ENCODE peak calls at places on chromosomes 1 and 21, in eight cellular contexts. U, T, Y, R, N, E, W and F are unnamed samples. For H3K4me1 and H3K27me3, the result is how much of the 10 kb centered on the place peaks cover.

GRCh38 chr1:70719164-70719563 is 308.1 kb downstream of the CTH start:
- DNase-seq in R (no peak), U (no peak), W (no peak), T (peak), Y (no peak), E (no peak), N (no peak), F (no peak)

GRCh38 chr1:168148916-168149315 is 12.2 kb upstream of the GPR161 start:
- DNase-seq in E (no peak), U (no peak), N (no peak), W (no peak), T (no peak), Y (no peak), R (no peak), F (no peak)

GRCh38 chr1:36584874-36585759 is 102.4 kb upstream of the CSF3R start:
- DNase-seq in Y (no peak), R (no peak), U (no peak), T (no peak), W (no peak), E (no peak), N (no peak), F (no peak)

GRCh38 chr1:164767257-164768044 is 208.5 kb downstream of the PBX1 start:
- DNase-seq in U (peak), W (no peak), E (no peak), T (peak), R (no peak), N (no peak), Y (peak), F (no peak)

GRCh38 chr1:5745776-5746610 is 246.2 kb downstream of the NPHP4 start:
- DNase-seq in U (peak), Y (peak), W (peak), E (peak), T (peak), N (peak), R (no peak), F (peak)

GRCh38 chr1:179031855-179032513 is 6.3 kb downstream of the FAM20B start:
- DNase-seq in E (no peak), N (no peak), W (no peak), U (peak), T (peak), R (no peak), Y (peak), F (no peak)

GRCh38 chr21:37536616-37537278 is 170.2 kb downstream of the DYRK1A start:
- DNase-seq in U (no peak), W (no peak), E (no peak), T (no peak), R (no peak), N (no peak), Y (no peak), F (no peak)

GRCh38 chr1:180606109-180606508 is 25.7 kb upstream of the XPR1 start:
- DNase-seq in W (no peak), E (no peak), Y (no peak), R (no peak), N (no peak), U (no peak), T (no peak), F (no peak)

DNA sequence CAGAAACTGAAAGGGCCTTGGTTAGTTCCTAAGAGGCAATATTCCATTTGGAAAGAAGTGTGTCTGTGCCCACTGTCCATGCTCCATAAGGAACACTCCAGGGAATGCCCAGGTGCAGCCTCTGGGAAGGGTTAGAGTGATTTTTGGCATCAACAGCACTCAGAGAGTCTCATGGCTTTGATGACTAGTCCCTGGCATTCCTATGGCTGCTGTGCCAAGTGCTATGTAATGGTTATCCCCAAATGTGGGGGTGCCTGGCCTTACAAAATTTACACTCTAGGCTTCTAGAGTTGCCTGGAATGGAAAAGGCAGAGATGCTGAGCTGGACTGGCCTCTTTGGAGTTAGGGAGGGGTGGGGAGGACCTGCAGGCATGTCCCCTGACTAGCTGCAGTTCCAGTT is 75.0 kb upstream of the BCAR3 start:
- DNase-seq in E (no peak), R (no peak), U (peak), T (peak), N (no peak), Y (peak), W (no peak), F (no peak)
- H3K4me1 ChIP-seq in E (under half), R (under half), U (under half), T (under half), N (under half), Y (under half), W (under half), F (under half)

DNA sequence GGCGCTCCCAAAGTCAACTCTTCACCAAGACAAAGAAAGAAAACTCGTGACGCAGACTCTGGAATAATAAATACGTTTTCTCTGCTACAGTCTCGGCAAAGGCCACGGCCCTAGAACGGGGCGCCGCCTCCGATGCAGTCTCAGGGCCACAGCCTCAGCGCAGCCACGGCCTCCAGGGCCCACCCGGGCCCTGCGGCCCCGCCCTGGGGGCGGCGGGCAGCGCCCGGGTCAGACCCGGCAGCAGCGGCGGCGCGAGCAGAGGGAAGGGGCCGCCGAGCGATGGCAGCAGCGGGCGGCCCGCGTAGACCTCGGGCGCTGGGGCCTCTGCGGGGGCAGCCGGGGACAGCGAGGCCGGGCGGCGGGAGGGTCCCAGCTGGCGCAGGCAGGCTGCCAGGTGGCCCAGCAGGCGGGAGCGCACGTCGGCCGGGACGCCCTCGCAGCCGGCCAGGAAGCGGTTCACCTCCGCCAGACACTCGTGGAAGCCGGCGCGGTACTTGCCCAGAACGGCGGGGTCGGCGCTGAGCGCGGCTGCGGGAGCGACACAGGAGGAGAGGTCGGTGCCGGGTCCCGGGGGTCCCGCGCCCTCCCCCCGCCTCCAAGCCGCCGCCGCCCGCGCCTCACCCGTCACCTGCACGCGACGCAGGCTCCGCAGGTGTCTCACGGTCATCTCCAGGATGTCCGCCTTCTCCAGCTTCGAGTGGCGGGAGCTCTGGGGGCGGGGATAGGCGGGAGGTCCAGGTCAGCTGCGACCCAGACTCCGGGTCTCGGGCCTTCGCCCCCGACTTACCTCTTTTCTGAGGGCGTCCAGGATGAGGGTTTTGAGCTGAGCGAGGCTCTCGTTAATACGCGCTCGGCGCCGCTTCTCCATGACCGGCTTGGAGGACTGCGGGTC is 746 bp downstream of the HES4 start:
- DNase-seq in U (peak), E (peak), Y (no peak), T (peak), W (no peak), N (no peak), R (no peak), F (peak)
- H3K4me3 ChIP-seq in U (peak), E (no peak), Y (peak), T (peak), W (peak), N (peak), R (peak), F (peak)

DNA sequence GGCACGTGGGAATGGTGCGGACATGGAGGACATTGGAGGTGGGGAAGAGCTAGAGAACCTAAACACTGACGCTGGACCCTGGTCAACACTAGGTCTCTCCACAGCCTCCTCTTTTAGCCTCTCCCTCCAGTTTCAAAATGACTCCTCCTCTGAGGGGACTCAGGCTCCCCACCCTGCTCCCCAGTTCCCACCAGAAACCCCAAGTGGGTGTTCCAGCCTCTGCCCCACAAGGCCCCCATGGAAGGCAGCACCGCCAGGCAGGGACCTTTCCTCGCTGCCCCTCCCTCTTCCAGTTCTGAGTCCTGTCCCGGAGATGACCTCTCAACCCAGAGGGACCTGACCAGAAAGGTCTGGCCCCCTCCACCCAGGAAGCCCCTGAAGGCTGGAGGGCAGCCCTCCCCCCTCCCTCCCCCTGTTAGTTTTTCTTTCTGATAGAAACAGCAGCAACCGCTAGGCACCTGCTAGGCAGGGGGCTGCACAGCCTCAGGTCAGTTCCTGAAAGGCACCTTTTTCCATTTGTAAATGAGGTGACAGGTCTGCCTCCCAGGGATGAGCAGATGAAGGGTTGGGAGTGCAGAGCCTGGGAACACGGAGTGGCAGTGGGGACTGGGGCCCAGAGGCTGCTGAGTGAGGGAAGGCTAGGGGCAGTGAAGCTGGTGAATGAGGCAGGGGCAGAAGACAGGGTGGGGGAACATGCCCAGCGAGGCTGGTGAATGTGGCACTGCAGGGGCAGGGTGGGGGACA is 9.3 kb upstream of the ITGB2 start:
- DNase-seq in R (no peak), N (no peak), E (no peak), U (no peak), W (peak), Y (no peak), T (no peak), F (no peak)
- H3K27me3 ChIP-seq in R (under half), N (under half), E (under half), U (half or more), W (half or more), Y (under half), T (under half), F (under half)

DNA sequence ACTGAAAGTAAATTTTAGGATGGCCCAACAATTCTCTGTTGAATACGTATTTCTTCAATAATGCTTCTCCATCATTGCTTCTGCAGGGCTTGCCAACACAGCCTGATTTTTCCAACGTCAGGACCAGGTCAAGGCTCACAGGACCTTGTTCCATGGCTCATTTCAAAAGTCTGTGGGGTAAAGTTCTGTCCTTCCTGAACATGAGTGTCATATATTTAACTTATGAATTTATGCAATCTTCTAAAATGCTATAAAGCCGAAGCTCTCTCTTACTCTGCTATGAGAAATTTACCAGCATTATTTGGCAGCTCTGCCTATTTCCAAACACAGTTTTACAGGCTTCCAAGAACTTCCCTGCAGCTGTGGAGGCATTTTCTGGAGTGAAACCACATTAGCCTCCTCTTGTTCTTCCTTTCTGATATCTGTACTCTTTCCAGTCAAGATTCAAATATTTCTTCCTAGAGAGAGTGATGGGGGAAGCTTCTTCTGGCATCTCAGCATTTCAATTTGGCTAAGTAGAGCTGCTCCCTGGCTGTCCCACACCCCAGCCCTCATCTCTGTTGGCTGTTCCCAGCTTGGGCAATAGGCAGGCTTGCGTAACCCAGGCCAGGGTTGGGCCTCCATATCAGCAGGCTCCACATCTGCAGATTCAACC is 15.5 kb upstream of the HMGCS2 start:
- DNase-seq in Y (peak), R (no peak), T (peak), E (no peak), W (peak), U (no peak), N (no peak), F (no peak)
- H3K4me1 ChIP-seq in Y (under half), R (under half), T (under half), E (under half), W (under half), U (under half), N (under half), F (under half)

DNA sequence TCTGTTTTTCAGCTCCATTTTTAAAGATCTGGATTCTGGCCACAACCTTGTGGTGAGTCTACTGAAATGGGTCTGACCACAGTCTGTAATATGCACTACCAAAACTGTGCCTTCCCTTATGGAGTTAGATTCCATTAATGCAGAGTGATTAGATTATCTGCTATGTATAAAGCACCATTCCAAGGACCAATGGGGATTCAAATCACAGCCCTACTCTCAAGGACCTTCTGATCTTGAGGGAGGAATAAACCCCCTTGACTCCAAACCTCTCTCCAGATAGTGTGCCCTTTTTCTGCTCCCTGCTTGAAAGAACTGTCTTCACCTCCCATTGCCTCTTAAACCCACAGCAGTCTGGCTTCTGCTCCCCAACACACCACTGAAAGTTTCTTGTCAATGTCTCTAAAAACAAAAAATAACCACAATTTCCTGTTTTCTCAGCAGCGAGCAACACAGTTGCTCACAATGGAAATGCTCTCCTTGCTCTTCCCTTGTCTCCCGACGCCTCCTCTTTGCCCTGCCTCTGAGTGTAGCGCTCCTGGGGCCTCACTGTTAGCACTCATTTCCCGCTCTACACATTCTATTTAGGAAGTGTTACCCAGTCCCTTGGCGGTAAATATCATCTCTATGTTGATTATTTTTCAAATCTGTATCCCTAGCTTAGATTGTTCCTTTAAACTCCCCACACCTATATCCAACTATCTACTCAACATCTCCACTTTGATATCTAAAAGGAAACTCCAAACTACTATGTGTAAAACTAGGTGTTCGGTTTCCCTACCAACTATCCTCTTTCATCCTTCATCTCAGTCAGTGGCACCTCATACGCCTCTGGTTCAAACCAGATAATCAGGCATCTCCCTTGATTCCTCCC is 13.6 kb downstream of the PCNX2 start:
- DNase-seq in Y (peak), N (no peak), W (no peak), U (peak), R (no peak), T (peak), E (peak), F (no peak)
- H3K4me3 ChIP-seq in Y (no peak), N (no peak), W (no peak), U (no peak), R (no peak), T (no peak), E (no peak), F (no peak)